ENCODE peak calls at places on chromosomes 6 and 20, in six cellular contexts. J is A549, N is Calu3, S is fibroblast of villous mesenchyme, K is Peyer's patch, P is cardiac muscle cell. L is an unnamed sample.
A peak's percentile ranks its signal among the peaks of the same experiment; 100 is the strongest.

GRCh38 chr20:38246357-38247165 is 14.0 kb downstream of the KIAA1755 start:
- DNase-seq in J (no peak), N (no peak), S (no peak), K (no peak), P (no peak), L (no peak)

GRCh38 chr20:52540489-52540888 is 348.9 kb upstream of the ZFP64 start:
- DNase-seq in J (no peak), N (no peak), S (no peak), K (peak; percentile 54), P (no peak), L (no peak)

GRCh38 chr20:37992802-37993538 is 40.3 kb downstream of the TTI1 start:
- DNase-seq in J (peak; percentile 34), N (peak; percentile 64), S (peak; percentile 87), K (no peak), P (peak; percentile 92), L (no peak)

GRCh38 chr6:7542878-7543394 is 1.5 kb downstream of the DSP start:
- DNase-seq in J (peak; percentile 76), N (peak; percentile 32), S (peak; percentile 44), K (peak; percentile 86), P (peak; percentile 94), L (peak; percentile 14)

GRCh38 chr6:153411249-153411648 is 280.2 kb upstream of the RGS17 start:
- DNase-seq in J (no peak), N (no peak), S (no peak), K (no peak), P (no peak), L (no peak)

GRCh38 chr20:38200646-38201045 is 35.6 kb upstream of the TGM2 start:
- DNase-seq in J (no peak), N (no peak), S (no peak), K (no peak), P (no peak), L (no peak)

GRCh38 chr6:32462609-32463008 is 22.9 kb downstream of the HLA-DRA start:
- DNase-seq in J (no peak), N (no peak), S (no peak), K (no peak), P (peak; percentile 59), L (no peak)

GRCh38 chr20:48267825-48268615 is 482.7 kb upstream of the SULF2 start:
- DNase-seq in J (no peak), N (no peak), S (no peak), K (no peak), P (no peak), L (no peak)

GRCh38 chr6:106039836-106040592 is 46.1 kb upstream of the PRDM1 start:
- DNase-seq in J (no peak), N (no peak), S (no peak), K (no peak), P (no peak), L (no peak)

GRCh38 chr6:124324237-124324636 is 520.6 kb downstream of the NKAIN2 start:
- DNase-seq in J (no peak), N (no peak), S (no peak), K (no peak), P (no peak), L (no peak)

GRCh38 chr6:150721411-150722266 is 122.0 kb downstream of the PLEKHG1 start:
- DNase-seq in J (no peak), N (no peak), S (no peak), K (no peak), P (no peak), L (no peak)

GRCh38 chr20:22681591-22682248 is 97.3 kb upstream of the FOXA2 start:
- DNase-seq in J (no peak), N (no peak), S (no peak), K (no peak), P (no peak), L (no peak)

GRCh38 chr20:22684763-22685443 is 100.5 kb upstream of the FOXA2 start:
- DNase-seq in J (peak; percentile 50), N (no peak), S (no peak), K (no peak), P (no peak), L (no peak)

GRCh38 chr20:22686097-22686496 is 101.7 kb upstream of the FOXA2 start:
- DNase-seq in J (peak; percentile 83), N (peak; percentile 7), S (peak; percentile 74), K (no peak), P (peak; percentile 51), L (peak; percentile 34)

GRCh38 chr20:22682381-22682780 is 98.0 kb upstream of the FOXA2 start:
- DNase-seq in J (no peak), N (no peak), S (no peak), K (no peak), P (no peak), L (no peak)

GRCh38 chr20:22684072-22684762 is 99.8 kb upstream of the FOXA2 start:
- DNase-seq in J (peak; percentile 85), N (peak; percentile 21), S (peak; percentile 75), K (peak; percentile 59), P (peak; percentile 77), L (peak; percentile 68)
- TF ChIP-seq CTCF in J (peak; percentile 98), N (peak; percentile 35), S (peak; percentile 96), K (peak; percentile 78), P (peak; percentile 92), L (peak; percentile 90)

GRCh38 chr20:63736893-63737689 is 627 bp downstream of the LIME1 start:
- DNase-seq in J (no peak), N (no peak), S (no peak), K (peak; percentile 61), P (no peak), L (no peak)
- TF ChIP-seq CTCF in J (no peak), N (no peak), S (no peak), K (no peak), P (no peak), L (no peak)

DNA sequence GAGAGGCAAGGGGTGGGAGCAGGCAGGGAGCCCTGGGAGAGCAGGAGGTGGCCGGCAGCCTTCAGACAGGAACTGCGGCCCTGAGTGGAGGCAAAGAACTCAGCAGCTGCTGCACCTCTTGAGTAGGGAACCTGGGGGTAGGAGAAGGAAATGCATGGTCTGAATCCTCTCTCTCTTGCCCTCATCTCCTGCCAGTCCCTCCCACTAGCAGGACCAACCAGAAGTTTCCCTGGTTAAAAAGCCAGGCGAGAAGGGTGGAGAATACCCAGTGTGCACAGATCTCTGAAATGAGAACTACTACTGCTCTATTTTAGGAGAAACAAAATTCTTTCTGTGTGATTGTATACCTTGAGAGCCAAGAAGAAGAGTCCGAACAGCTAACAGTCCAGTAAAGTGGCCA is 25.4 kb downstream of the WRNIP1 start:
- DNase-seq in J (peak; percentile 47), N (peak; percentile 21), S (no peak), K (no peak), P (peak; percentile 29), L (no peak)
- TF ChIP-seq CTCF in J (no peak), N (no peak), S (peak; percentile 9), K (no peak), P (no peak), L (no peak)

GRCh38 chr6:24569811-24570210 is 75.0 kb downstream of the ALDH5A1 start:
- DNase-seq in J (no peak), N (no peak), S (no peak), K (no peak), P (no peak), L (no peak)

GRCh38 chr6:24571361-24571760 is 74.6 kb downstream of the KIAA0319 start:
- DNase-seq in J (no peak), N (no peak), S (no peak), K (no peak), P (no peak), L (no peak)

GRCh38 chr6:24576452-24576851 is 69.5 kb downstream of the KIAA0319 start:
- DNase-seq in J (no peak), N (no peak), S (no peak), K (no peak), P (no peak), L (no peak)

DNA sequence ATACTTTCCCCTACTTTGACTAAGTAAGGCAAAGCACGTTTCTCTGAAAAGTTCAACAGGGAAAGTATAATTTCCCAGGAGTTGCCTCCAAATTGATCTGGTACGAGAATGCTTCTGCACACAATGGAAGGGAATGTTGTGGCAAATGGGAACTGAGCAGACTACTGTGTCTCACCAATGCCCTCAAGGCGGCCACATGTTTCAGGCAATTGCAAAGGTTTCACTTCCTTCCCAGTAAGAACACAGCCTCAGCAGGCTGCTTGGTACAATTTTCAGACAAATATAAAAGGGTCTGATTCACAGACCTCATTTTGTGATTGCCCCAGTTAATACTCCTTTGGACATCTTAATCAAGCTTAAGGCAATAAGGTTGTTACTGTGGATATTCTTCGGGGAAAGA is 71.2 kb downstream of the KIAA0319 start:
- DNase-seq in J (no peak), N (no peak), S (no peak), K (no peak), P (no peak), L (no peak)
- TF ChIP-seq CTCF in J (no peak), N (no peak), S (no peak), K (no peak), P (no peak), L (no peak)